ENCODE peak calls at places on chromosomes 3 and 15, in eight cellular contexts. G is foreskin fibroblast; Z is stomach; S is mammary epithelial cell; T is progenitor cell of endocrine pancreas; N is dorsolateral prefrontal cortex; A is CD4-positive, alpha-beta T cell; E is astrocyte of the cerebellum. F is an unnamed sample.
A peak's percentile ranks its signal among the peaks of the same experiment; 100 is the strongest.

GRCh38 chr3:107450254-107450653 is 72.5 kb upstream of the BBX start:
- DNase-seq in Z (no peak), T (no peak), E (no peak), N (no peak), A (no peak), S (peak; percentile 66), G (no peak), F (no peak)

GRCh38 chr3:13308406-13308805 is 111.7 kb downstream of the NUP210 start:
- DNase-seq in E (no peak), N (peak; percentile 56), Z (peak; percentile 39), G (peak; percentile 4), T (no peak), S (peak; percentile 18), A (peak; percentile 12), F (peak; percentile 50)

GRCh38 chr3:159775372-159775961 is 213.2 kb upstream of the IL12A start:
- DNase-seq in A (no peak), E (no peak), T (no peak), Z (no peak), G (peak; percentile 72), S (peak; percentile 49), N (peak; percentile 86), F (no peak)

GRCh38 chr15:29071193-29071906 is 185.6 kb downstream of the APBA2 start:
- DNase-seq in T (no peak), E (no peak), Z (peak; percentile 20), N (no peak), S (no peak), A (no peak), G (no peak), F (no peak)

GRCh38 chr15:59172289-59172901 is 34.2 kb upstream of the LDHAL6B start:
- DNase-seq in T (no peak), G (no peak), N (no peak), S (no peak), E (no peak), A (no peak), Z (no peak), F (no peak)

GRCh38 chr3:11539677-11540076 is 104.0 kb downstream of the VGLL4 start:
- DNase-seq in N (no peak), A (no peak), S (no peak), E (no peak), G (no peak), T (no peak), Z (no peak), F (no peak)

GRCh38 chr3:89851974-89852621 is 744.7 kb downstream of the EPHA3 start:
- DNase-seq in Z (peak; percentile 45), N (no peak), A (no peak), S (no peak), E (peak; percentile 16), G (no peak), T (peak; percentile 67), F (peak; percentile 15)

GRCh38 chr3:159782724-159783421 is 205.8 kb upstream of the IL12A start:
- DNase-seq in Z (no peak), T (no peak), S (no peak), N (no peak), G (no peak), E (no peak), A (no peak), F (no peak)

GRCh38 chr15:27844018-27844666 is 255.0 kb downstream of the OCA2 start:
- DNase-seq in E (peak; percentile 41), Z (no peak), A (no peak), T (no peak), S (peak; percentile 6), N (no peak), G (peak; percentile 84), F (no peak)

GRCh38 chr3:156817931-156818765 is 8.0 kb upstream of the LEKR1 start:
- DNase-seq in T (no peak), S (peak; percentile 16), E (no peak), N (no peak), A (no peak), G (no peak), Z (no peak), F (no peak)

DNA sequence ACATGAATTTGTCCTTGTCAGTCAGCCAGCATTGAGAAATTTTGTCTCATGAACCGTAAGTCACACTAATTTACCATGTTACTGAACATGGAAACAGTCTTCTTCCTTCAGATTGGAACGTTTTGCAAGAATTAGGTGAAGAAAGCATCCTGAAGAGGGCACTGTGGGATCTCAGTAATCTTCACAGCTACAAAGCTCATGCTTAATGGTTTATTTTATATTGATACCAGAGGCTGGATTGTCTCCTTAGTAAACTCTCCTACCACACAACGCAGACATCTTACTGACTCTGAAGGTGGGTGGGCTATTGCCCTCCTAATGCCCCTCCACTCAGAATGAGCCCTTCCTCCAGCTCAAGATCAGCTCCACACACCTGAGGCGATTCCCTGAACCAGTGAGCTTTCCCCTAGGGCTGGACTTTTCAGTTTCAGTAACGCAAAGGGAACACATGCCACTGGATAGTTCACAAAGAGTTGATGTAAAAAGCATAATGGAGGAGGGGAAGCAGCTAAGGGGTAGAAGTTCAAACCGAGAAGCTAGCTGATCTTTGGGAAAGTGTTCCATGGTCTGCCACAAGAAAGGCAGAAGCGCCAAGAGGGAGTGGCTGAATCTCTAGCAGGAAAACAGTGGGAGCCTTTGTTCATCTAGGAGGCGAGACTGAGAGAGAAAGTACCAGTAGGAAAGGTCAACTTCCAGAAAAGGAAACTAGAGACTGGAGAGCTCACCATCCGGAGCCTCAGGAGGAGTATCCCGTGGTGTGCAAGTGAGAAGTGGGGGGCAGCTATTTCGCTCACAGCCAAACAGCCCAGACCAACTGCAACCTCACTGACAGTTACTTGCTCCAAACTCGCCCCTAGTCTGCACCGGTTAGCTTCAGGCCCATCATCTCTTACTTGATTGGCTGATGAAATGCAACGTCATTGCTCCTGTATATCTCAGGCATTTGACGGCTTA is at the start of gene SLC9C1:
- DNase-seq in G (peak; percentile 51), E (peak; percentile 63), Z (no peak), T (no peak), A (no peak), S (peak; percentile 81), N (no peak), F (peak; percentile 21)
- TF ChIP-seq CTCF in G (peak; percentile 60), E (peak; percentile 61), Z (peak; percentile 45), T (peak; percentile 77), A (peak; percentile 73), S (peak; percentile 73), N (peak; percentile 40), F (peak; percentile 73)

DNA sequence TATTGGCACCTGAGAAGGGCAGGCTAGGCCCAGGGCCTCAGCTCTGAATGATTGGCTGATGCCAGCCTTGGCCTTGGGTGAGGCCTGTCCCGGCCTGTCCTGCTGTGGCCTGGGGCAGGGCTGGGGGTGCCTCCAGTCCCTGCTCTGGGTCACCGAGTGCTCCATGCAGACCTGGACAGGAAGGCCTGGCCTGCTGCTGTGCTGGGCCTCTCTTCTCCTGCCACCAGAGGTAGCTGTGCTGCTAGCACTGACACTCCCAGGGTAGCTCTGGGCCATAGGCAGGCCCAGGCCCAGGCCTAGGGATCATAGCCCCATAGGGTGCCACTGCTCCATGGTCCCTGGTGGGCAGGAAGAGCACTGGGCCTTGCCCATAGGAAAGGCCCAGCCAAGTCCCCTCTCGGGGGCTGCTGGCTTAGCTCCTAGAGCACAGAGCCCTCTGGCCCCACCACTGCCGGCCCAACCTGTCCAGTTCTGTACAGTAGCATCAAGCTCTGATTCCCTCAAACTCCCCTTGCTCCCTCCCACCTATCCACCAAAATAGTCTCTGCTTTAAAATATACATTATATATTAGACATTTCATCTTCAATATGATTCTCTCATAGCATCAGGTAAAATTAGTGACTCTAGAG is 18.2 kb downstream of the ABTB1 start:
- DNase-seq in N (peak; percentile 44), A (no peak), G (peak; percentile 60), S (peak; percentile 66), T (no peak), E (no peak), Z (peak; percentile 47), F (no peak)
- TF ChIP-seq CTCF in N (no peak), A (no peak), G (peak; percentile 86), S (peak; percentile 91), T (peak; percentile 57), E (peak; percentile 84), Z (peak; percentile 41), F (peak; percentile 49)

DNA sequence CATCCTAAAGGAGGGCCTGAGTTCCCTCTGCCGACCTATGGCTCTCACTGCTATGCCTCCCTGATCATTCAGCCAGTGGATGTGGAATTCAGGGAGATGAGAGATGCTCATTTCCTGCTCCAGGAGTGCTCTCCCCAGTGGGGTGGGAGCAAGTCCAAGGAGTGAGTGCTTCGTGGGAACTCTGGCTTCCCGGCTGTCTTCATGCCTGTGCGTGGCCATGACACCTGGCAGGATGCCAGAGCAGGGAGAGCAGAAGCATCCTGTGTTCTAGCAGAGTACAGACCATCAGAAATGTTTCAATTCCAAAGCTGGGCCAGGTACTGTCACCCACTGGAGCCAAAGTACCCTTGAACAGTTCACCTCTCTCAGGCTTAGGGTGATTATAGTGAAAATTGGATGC is 45.1 kb downstream of the APH1B start:
- DNase-seq in A (no peak), E (peak; percentile 16), T (no peak), Z (no peak), S (no peak), N (no peak), G (peak; percentile 30), F (no peak)
- TF ChIP-seq CTCF in A (no peak), E (no peak), T (no peak), Z (no peak), S (no peak), N (no peak), G (no peak), F (no peak)

GRCh38 chr15:94845391-94845718 is 614.0 kb downstream of the MCTP2 start:
- DNase-seq in A (no peak), Z (no peak), T (no peak), E (no peak), S (no peak), G (no peak), N (no peak), F (no peak)

GRCh38 chr15:94843060-94843459 is 611.7 kb downstream of the MCTP2 start:
- DNase-seq in E (no peak), Z (no peak), S (no peak), T (no peak), N (no peak), G (no peak), A (no peak), F (no peak)

GRCh38 chr15:94847325-94847724 is 616.0 kb downstream of the MCTP2 start:
- DNase-seq in S (no peak), Z (no peak), T (no peak), A (no peak), G (no peak), N (no peak), E (no peak), F (no peak)

GRCh38 chr15:94844188-94844532 is 612.8 kb downstream of the MCTP2 start:
- DNase-seq in T (no peak), N (no peak), E (no peak), S (no peak), G (no peak), A (no peak), Z (no peak), F (no peak)

DNA sequence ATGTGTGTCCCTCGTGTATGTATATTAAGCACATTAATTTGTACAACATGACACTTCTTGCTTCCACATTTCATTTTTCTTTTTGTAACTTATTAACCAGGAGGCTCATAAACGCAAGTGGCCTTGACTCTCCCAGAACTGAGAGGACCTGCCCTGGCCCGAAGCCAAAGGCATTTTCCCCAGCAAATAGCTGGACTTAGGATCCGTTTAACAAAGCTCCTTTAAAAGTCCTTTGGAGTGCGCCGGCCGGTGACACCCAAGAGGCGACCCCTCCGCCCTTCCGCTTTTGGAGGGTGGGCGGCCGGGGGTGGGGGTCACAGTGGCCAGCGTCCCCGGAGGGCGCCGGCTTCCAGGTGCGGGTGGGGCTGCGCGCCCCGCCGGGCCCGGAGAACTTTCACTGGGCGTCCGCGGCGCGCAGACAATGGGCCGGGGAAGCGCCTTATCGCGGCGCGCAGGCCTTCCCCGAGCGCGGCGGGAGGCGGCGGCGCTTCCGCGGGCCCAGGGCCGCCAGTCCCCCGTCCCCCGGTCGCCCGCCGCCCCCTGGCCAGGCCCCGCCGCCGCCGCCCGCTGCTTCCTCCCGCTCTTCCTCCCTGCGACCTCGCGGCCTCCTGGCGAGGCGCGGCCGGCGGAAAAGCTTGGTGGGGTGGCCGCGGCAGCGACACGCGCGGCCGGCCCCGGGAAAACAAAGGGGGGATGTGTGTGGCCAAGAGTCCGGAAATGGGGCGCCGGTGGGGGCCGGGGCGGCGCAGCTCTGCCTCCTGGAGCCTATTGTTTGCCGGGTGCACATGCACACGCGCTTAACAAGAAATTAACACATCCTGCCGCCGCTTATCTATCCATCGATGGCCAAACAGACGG is 613.4 kb downstream of the MCTP2 start:
- DNase-seq in S (no peak), Z (peak; percentile 82), T (peak; percentile 41), A (no peak), G (no peak), N (no peak), E (peak; percentile 12), F (no peak)
- TF ChIP-seq CTCF in S (peak; percentile 15), Z (no peak), T (no peak), A (no peak), G (no peak), N (no peak), E (no peak), F (no peak)